ENCODE peak calls at places on chromosome 7, in four cellular contexts. K, Q, F and C are unnamed samples.

GRCh38 chr7:5610500-5611186 is 170.8 kb downstream of the RNF216 start:
- DNase-seq in F (no peak), Q (no peak), K (no peak), C (peak)

GRCh38 chr7:144786522-144786921 is 49.3 kb downstream of the TPK1 start:
- DNase-seq in Q (no peak), F (no peak), K (peak), C (no peak)

GRCh38 chr7:55490099-55490498 is 82.2 kb downstream of the VOPP1 start:
- DNase-seq in F (no peak), Q (no peak), K (no peak), C (peak)

GRCh38 chr7:151837285-151838042 is 39.5 kb downstream of the PRKAG2 start:
- DNase-seq in K (no peak), F (no peak), Q (no peak), C (no peak)

GRCh38 chr7:13778967-13779366 is 210.5 kb downstream of the ETV1 start:
- DNase-seq in K (no peak), Q (no peak), F (no peak), C (no peak)

GRCh38 chr7:151060416-151061234 is 1.2 kb downstream of the SLC4A2 start:
- DNase-seq in K (peak), Q (no peak), F (peak), C (peak)

GRCh38 chr7:157271991-157272324 is 64.8 kb upstream of the DNAJB6 start:
- DNase-seq in F (peak), K (no peak), Q (no peak), C (no peak)

GRCh38 chr7:78616539-78616938 is 818.0 kb downstream of the PHTF2 start:
- DNase-seq in K (no peak), F (no peak), Q (no peak), C (no peak)

GRCh38 chr7:135648235-135648634 is 14.1 kb upstream of the STMP1 start:
- DNase-seq in F (no peak), K (no peak), Q (no peak), C (no peak)

GRCh38 chr7:19122018-19122588 is 4.7 kb upstream of the TWIST1 start:
- DNase-seq in Q (no peak), F (peak), K (no peak), C (peak)

GRCh38 chr7:46680147-46680546 is 759.1 kb upstream of the IGFBP3 start:
- DNase-seq in Q (no peak), K (no peak), F (peak), C (no peak)

GRCh38 chr7:113085781-113086390 is 741 bp downstream of the GPR85 start:
- DNase-seq in K (peak), F (peak), Q (no peak), C (peak)

GRCh38 chr7:360454-361100 is 70.6 kb downstream of the FOXL3 start:
- DNase-seq in F (no peak), Q (no peak), K (no peak), C (no peak)

GRCh38 chr7:133857376-133858119 is 269.6 kb upstream of the LRGUK start:
- DNase-seq in Q (no peak), K (no peak), F (no peak), C (no peak)

GRCh38 chr7:131281649-131282048 is 46.0 kb upstream of the MKLN1 start:
- DNase-seq in K (no peak), F (no peak), Q (no peak), C (no peak)

GRCh38 chr7:5553298-5553877 is 129.8 kb upstream of the TNRC18 start:
- DNase-seq in Q (no peak), K (peak), F (peak), C (peak)

GRCh38 chr7:24576171-24577052 is 3.2 kb downstream of the PALS2 start:
- DNase-seq in F (peak), Q (no peak), K (peak), C (peak)

GRCh38 chr7:98137826-98138151 is 31.1 kb downstream of the LMTK2 start:
- DNase-seq in Q (no peak), F (no peak), K (no peak), C (no peak)

GRCh38 chr7:157651366-157652160 is 314.8 kb downstream of the DNAJB6 start:
- DNase-seq in K (no peak), F (no peak), Q (no peak), C (no peak)

GRCh38 chr7:141737118-141737835 is 881 bp upstream of the SSBP1 start:
- DNase-seq in F (peak), K (peak), Q (no peak), C (peak)

GRCh38 chr7:22791204-22792158 is 31.2 kb downstream of the TOMM7 start:
- DNase-seq in F (no peak), K (no peak), Q (no peak), C (no peak)

GRCh38 chr7:157952841-157953645 is 616.2 kb downstream of the DNAJB6 start:
- DNase-seq in F (no peak), K (no peak), Q (no peak), C (no peak)

GRCh38 chr7:42720871-42721835 is 190.7 kb downstream of the C7orf25 start:
- DNase-seq in K (no peak), F (no peak), Q (no peak), C (no peak)

GRCh38 chr7:120792091-120792860 is 65.7 kb downstream of the TSPAN12 start:
- DNase-seq in Q (peak), K (peak), F (peak), C (peak)

GRCh38 chr7:117731455-117731854 is 141.8 kb downstream of the CTTNBP2 start:
- DNase-seq in F (no peak), Q (no peak), K (peak), C (no peak)

GRCh38 chr7:155355176-155355575 is 57.5 kb downstream of the INSIG1 start:
- DNase-seq in K (no peak), F (no peak), Q (no peak), C (no peak)

GRCh38 chr7:109939207-109939606 is 1151.7 kb upstream of the LRRN3 start:
- DNase-seq in Q (no peak), K (no peak), F (no peak), C (no peak)

GRCh38 chr7:26664735-26665420 is 199.5 kb downstream of the SKAP2 start:
- DNase-seq in F (peak), Q (no peak), K (no peak), C (no peak)

GRCh38 chr7:26668821-26669220 is 195.6 kb downstream of the SKAP2 start:
- DNase-seq in F (no peak), Q (no peak), K (no peak), C (no peak)

GRCh38 chr7:26670841-26671240 is 193.5 kb downstream of the SKAP2 start:
- DNase-seq in Q (no peak), K (no peak), F (no peak), C (no peak)

GRCh38 chr7:26663905-26664673 is 200.3 kb downstream of the SKAP2 start:
- DNase-seq in K (no peak), F (no peak), Q (no peak), C (no peak)

GRCh38 chr7:26667514-26668133 is 196.8 kb downstream of the SKAP2 start:
- DNase-seq in F (peak), Q (peak), K (peak), C (peak)
- TF ChIP-seq JUND in F (no peak), Q (peak), K (peak), C (no peak)

GRCh38 chr7:138876326-138876725 is 78.3 kb upstream of the ATP6V0A4 start:
- DNase-seq in Q (no peak), K (no peak), F (no peak), C (no peak)
- TF ChIP-seq JUND in Q (no peak), K (no peak), F (no peak), C (no peak)

DNA sequence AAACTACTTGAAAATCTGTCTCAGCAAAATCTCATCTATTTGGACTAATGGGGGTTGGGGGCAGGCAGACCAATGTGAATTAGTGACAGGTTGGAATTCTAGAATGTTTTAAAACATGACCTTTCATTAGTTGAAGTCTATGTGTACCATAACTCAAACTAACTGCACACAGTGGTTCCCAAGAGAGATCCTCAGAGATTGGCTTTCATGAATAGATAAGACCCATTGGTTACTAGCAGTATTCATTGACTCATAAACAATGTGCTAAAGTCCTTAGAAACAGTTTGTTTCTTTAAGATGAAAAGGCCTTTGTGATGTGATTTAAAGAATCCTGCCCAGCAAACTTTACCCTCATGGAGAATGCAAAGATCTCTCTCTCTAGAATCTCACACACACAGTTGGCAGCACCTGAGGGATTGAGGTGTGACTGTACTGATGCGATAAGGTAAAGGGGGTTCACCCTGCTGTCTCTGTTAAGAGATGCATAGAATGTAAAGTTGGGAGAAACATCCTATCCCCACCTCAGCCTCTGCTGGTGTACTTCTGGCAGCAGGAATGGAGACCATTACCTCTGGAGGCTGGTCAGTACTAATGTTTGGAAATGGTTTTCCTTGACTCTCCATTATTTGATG is 70.7 kb downstream of the ZNF92 start:
- DNase-seq in F (no peak), K (no peak), Q (no peak), C (no peak)
- TF ChIP-seq JUND in F (no peak), K (no peak), Q (no peak), C (no peak)

GRCh38 chr7:101923276-101923985 is 106.0 kb downstream of the CUX1 start:
- DNase-seq in K (no peak), F (peak), Q (no peak), C (no peak)

GRCh38 chr7:101921061-101921460 is 103.6 kb downstream of the CUX1 start:
- DNase-seq in K (no peak), F (no peak), Q (no peak), C (no peak)

GRCh38 chr7:101922631-101923275 is 105.3 kb downstream of the CUX1 start:
- DNase-seq in K (no peak), Q (no peak), F (no peak), C (no peak)

GRCh38 chr7:101926265-101926664 is 108.8 kb downstream of the CUX1 start:
- DNase-seq in K (no peak), F (no peak), Q (no peak), C (no peak)

DNA sequence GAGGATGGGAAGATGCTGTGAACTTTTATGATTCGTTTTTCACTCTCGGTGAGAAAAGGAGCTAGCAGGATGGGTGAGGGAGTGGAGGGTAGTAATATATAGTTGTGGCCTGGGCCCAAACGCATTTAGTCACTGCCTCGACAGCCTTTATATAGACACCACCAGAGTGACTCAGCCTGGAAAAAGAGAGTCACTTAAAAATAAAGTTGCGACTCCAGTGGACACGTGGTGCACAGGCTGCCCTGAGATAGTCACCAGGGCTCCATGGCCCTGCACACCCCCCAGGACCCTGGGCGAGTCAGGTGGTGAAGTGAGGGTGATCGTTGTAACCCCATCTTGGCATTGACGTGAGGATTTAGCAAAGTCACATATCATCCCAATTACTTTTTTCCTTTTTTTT is 106.7 kb downstream of the CUX1 start:
- DNase-seq in K (peak), Q (no peak), F (no peak), C (no peak)
- TF ChIP-seq JUND in K (peak), Q (no peak), F (no peak), C (peak)

GRCh38 chr7:30474485-30474884 is 4.1 kb downstream of the NOD1 start:
- DNase-seq in K (no peak), F (no peak), Q (no peak), C (no peak)

GRCh38 chr7:30473903-30474302 is 4.7 kb downstream of the NOD1 start:
- DNase-seq in Q (no peak), K (no peak), F (no peak), C (no peak)

GRCh38 chr7:30473393-30473775 is 5.2 kb downstream of the NOD1 start:
- DNase-seq in F (no peak), K (no peak), Q (no peak), C (no peak)

GRCh38 chr7:30475580-30475979 is 3.0 kb downstream of the NOD1 start:
- DNase-seq in F (no peak), Q (no peak), K (no peak), C (no peak)

GRCh38 chr7:30474893-30475292 is 3.7 kb downstream of the NOD1 start:
- DNase-seq in Q (no peak), K (no peak), F (no peak), C (no peak)
- TF ChIP-seq JUND in Q (no peak), K (no peak), F (no peak), C (no peak)

DNA sequence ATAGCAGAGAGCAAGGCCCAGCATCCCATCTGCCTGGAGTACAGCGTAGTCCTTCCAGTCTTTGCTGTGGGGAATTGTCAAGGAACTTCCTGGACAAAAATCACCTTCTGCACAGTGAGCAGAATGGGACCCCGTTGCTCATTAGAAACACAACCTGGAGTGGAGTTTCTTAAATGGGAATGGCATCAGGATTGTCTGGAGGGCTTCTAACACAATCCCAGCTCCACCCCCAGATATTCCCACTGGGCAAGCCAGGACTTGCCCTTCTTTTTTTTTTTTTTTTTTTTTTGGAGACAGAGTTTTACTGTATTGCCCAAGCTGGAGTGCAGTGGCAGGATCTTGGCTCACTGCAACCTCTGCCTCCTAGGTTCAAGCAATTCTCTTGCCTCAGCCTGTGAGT is 356.4 kb downstream of the GALNT17 start:
- DNase-seq in Q (no peak), K (no peak), F (no peak), C (no peak)
- TF ChIP-seq JUND in Q (no peak), K (no peak), F (no peak), C (no peak)